ENCODE peak calls at places on chromosomes 12 and 14, in five cellular contexts. R is GM04503, F is GM12878, X is skeletal muscle cell, O is GM03348. U is an unnamed sample.

GRCh38 chr12:104736307-104736706 is 221.8 kb downstream of the SLC41A2 start:
- DNase-seq in O (peak; percentile 91), R (peak; percentile 76), F (no peak), X (peak; percentile 34), U (no peak)

GRCh38 chr12:120247183-120247582 is 18.3 kb downstream of the PXN start:
- DNase-seq in F (no peak), O (no peak), R (no peak), X (no peak), U (no peak)

GRCh38 chr12:121628037-121628436 is 1.7 kb downstream of the ORAI1 start:
- DNase-seq in F (no peak), X (no peak), R (no peak), O (no peak), U (peak; percentile 12)

GRCh38 chr14:101932668-101933067 is 31.7 kb upstream of the DYNC1H1 start:
- DNase-seq in F (no peak), R (no peak), X (no peak), O (no peak), U (no peak)

GRCh38 chr12:124680863-124681778 is 113.7 kb upstream of the NCOR2 start:
- DNase-seq in F (peak; percentile 71), O (peak; percentile 92), R (peak; percentile 90), X (peak; percentile 87), U (peak; percentile 90)

GRCh38 chr12:31736472-31736871 is 7.7 kb upstream of the AMN1 start:
- DNase-seq in O (peak; percentile 39), R (peak; percentile 55), F (no peak), X (no peak), U (no peak)

GRCh38 chr12:64691227-64691792 is 67.9 kb downstream of the GNS start:
- DNase-seq in X (no peak), F (no peak), R (no peak), O (no peak), U (no peak)

GRCh38 chr12:65937181-65937641 is 112.9 kb downstream of the HMGA2 start:
- DNase-seq in O (peak; percentile 62), X (no peak), R (peak; percentile 61), F (no peak), U (no peak)

GRCh38 chr14:46197856-46198255 is 453.7 kb downstream of the RPL10L start:
- DNase-seq in O (peak; percentile 2), F (no peak), X (no peak), R (no peak), U (no peak)

GRCh38 chr14:99284254-99285004 is 12.4 kb upstream of the BCL11B start:
- DNase-seq in X (no peak), R (no peak), O (no peak), F (no peak), U (no peak)

U was measured in HL-60.